ENCODE peak calls at places on chromosomes 4 and X, in five cellular contexts. One of them, this sample, is unnamed.

GRCh38 chr4:83252782-83253405 is 31.7 kb downstream of the COQ2 start:
- DNase-seq in CD4-positive, alpha-beta T cell: peak; percentile 52
- DNase-seq in fibroblast of mammary gland: peak; percentile 66
- DNase-seq in neural crest cell: peak; percentile 48
- DNase-seq in Calu3: peak; percentile 69
- DNase-seq in this sample: peak; percentile 67

GRCh38 chrX:103101280-103102042 is 8.5 kb upstream of the NXF3 start:
- DNase-seq in CD4-positive, alpha-beta T cell: no peak
- DNase-seq in fibroblast of mammary gland: no peak
- DNase-seq in neural crest cell: no peak
- DNase-seq in Calu3: peak; percentile 13
- DNase-seq in this sample: no peak

GRCh38 chrX:112011376-112011775 is 71.2 kb downstream of the TRPC5 start:
- DNase-seq in CD4-positive, alpha-beta T cell: no peak
- DNase-seq in fibroblast of mammary gland: no peak
- DNase-seq in neural crest cell: no peak
- DNase-seq in Calu3: no peak
- DNase-seq in this sample: no peak

GRCh38 chr4:90419124-90419711 is 292.0 kb downstream of the CCSER1 start:
- DNase-seq in CD4-positive, alpha-beta T cell: no peak
- DNase-seq in fibroblast of mammary gland: peak; percentile 37
- DNase-seq in neural crest cell: no peak
- DNase-seq in Calu3: no peak
- DNase-seq in this sample: no peak

GRCh38 chr4:41409095-41409494 is 128.9 kb upstream of the LIMCH1 start:
- DNase-seq in CD4-positive, alpha-beta T cell: no peak
- DNase-seq in fibroblast of mammary gland: no peak
- DNase-seq in neural crest cell: no peak
- DNase-seq in Calu3: no peak
- DNase-seq in this sample: no peak

GRCh38 chr4:119731778-119732177 is 103.2 kb upstream of the PDE5A start:
- DNase-seq in CD4-positive, alpha-beta T cell: no peak
- DNase-seq in fibroblast of mammary gland: no peak
- DNase-seq in neural crest cell: no peak
- DNase-seq in Calu3: no peak
- DNase-seq in this sample: no peak

GRCh38 chrX:100410083-100410590 is at the start of gene PCDH19:
- DNase-seq in CD4-positive, alpha-beta T cell: peak; percentile 17
- DNase-seq in fibroblast of mammary gland: peak; percentile 57
- DNase-seq in neural crest cell: peak; percentile 82
- DNase-seq in Calu3: peak; percentile 36
- DNase-seq in this sample: no peak

GRCh38 chrX:850471-850916 is 219.9 kb downstream of the SHOX start:
- DNase-seq in CD4-positive, alpha-beta T cell: no peak
- DNase-seq in fibroblast of mammary gland: no peak
- DNase-seq in neural crest cell: no peak
- DNase-seq in Calu3: peak; percentile 29
- DNase-seq in this sample: no peak

GRCh38 chrX:135437867-135438733 is 16.4 kb downstream of the SMIM10L2A start:
- DNase-seq in CD4-positive, alpha-beta T cell: no peak
- DNase-seq in fibroblast of mammary gland: no peak
- DNase-seq in neural crest cell: no peak
- DNase-seq in Calu3: peak; percentile 23
- DNase-seq in this sample: no peak

GRCh38 chrX:18883234-18883960 is 100.5 kb downstream of the PHKA2 start:
- DNase-seq in CD4-positive, alpha-beta T cell: no peak
- DNase-seq in fibroblast of mammary gland: no peak
- DNase-seq in neural crest cell: no peak
- DNase-seq in Calu3: no peak
- DNase-seq in this sample: no peak

GRCh38 chr4:7236847-7237246 is 44.5 kb downstream of the SORCS2 start:
- DNase-seq in CD4-positive, alpha-beta T cell: no peak
- DNase-seq in fibroblast of mammary gland: no peak
- DNase-seq in neural crest cell: no peak
- DNase-seq in Calu3: no peak
- DNase-seq in this sample: no peak

GRCh38 chr4:25767877-25768475 is 94.8 kb downstream of the SEL1L3 start:
- DNase-seq in CD4-positive, alpha-beta T cell: no peak
- DNase-seq in fibroblast of mammary gland: peak; percentile 80
- DNase-seq in neural crest cell: peak; percentile 56
- DNase-seq in Calu3: peak; percentile 27
- DNase-seq in this sample: peak; percentile 56

GRCh38 chrX:154714925-154715324 is 36.0 kb downstream of the GAB3 start:
- DNase-seq in CD4-positive, alpha-beta T cell: no peak
- DNase-seq in fibroblast of mammary gland: peak; percentile 62
- DNase-seq in neural crest cell: peak; percentile 39
- DNase-seq in Calu3: peak; percentile 51
- DNase-seq in this sample: no peak

GRCh38 chrX:105874790-105875189 is 52.5 kb downstream of the NRK start:
- DNase-seq in CD4-positive, alpha-beta T cell: no peak
- DNase-seq in fibroblast of mammary gland: no peak
- DNase-seq in neural crest cell: no peak
- DNase-seq in Calu3: no peak
- DNase-seq in this sample: no peak

GRCh38 chrX:130636277-130636676 is 234.5 kb downstream of the RBMX2 start:
- DNase-seq in CD4-positive, alpha-beta T cell: no peak
- DNase-seq in fibroblast of mammary gland: no peak
- DNase-seq in neural crest cell: no peak
- DNase-seq in Calu3: no peak
- DNase-seq in this sample: no peak

GRCh38 chr4:171203425-171203824 is 609.8 kb upstream of the GALNTL6 start:
- DNase-seq in CD4-positive, alpha-beta T cell: no peak
- DNase-seq in fibroblast of mammary gland: peak; percentile 57
- DNase-seq in neural crest cell: no peak
- DNase-seq in Calu3: no peak
- DNase-seq in this sample: no peak

GRCh38 chr4:105196523-105197145 is 50.0 kb downstream of the TET2 start:
- DNase-seq in CD4-positive, alpha-beta T cell: no peak
- DNase-seq in fibroblast of mammary gland: peak; percentile 25
- DNase-seq in neural crest cell: no peak
- DNase-seq in Calu3: no peak
- DNase-seq in this sample: no peak

GRCh38 chr4:99633772-99634171 is 23.9 kb downstream of the C4orf54 start:
- DNase-seq in CD4-positive, alpha-beta T cell: no peak
- DNase-seq in fibroblast of mammary gland: peak; percentile 17
- DNase-seq in neural crest cell: no peak
- DNase-seq in Calu3: no peak
- DNase-seq in this sample: no peak

GRCh38 chr4:184805462-184806245 is 20.1 kb downstream of the ACSL1 start:
- DNase-seq in CD4-positive, alpha-beta T cell: no peak
- DNase-seq in fibroblast of mammary gland: peak; percentile 10
- DNase-seq in neural crest cell: no peak
- DNase-seq in Calu3: peak; percentile 48
- DNase-seq in this sample: no peak

GRCh38 chrX:105211051-105211575 is 9.4 kb downstream of the TEX13A start:
- DNase-seq in CD4-positive, alpha-beta T cell: no peak
- DNase-seq in fibroblast of mammary gland: peak; percentile 2
- DNase-seq in neural crest cell: no peak
- DNase-seq in Calu3: no peak
- DNase-seq in this sample: no peak

GRCh38 chr4:76948441-76949292 is 885 bp upstream of the SEPTIN11 start:
- DNase-seq in CD4-positive, alpha-beta T cell: peak; percentile 61
- DNase-seq in fibroblast of mammary gland: peak; percentile 65
- DNase-seq in neural crest cell: peak; percentile 61
- DNase-seq in Calu3: peak; percentile 69
- DNase-seq in this sample: peak; percentile 53

GRCh38 chr4:40931238-40931637 is 181.5 kb downstream of the NSUN7 start:
- DNase-seq in CD4-positive, alpha-beta T cell: no peak
- DNase-seq in fibroblast of mammary gland: no peak
- DNase-seq in neural crest cell: no peak
- DNase-seq in Calu3: no peak
- DNase-seq in this sample: no peak

GRCh38 chr4:174933083-174933482 is 14.9 kb downstream of the ADAM29 start:
- DNase-seq in CD4-positive, alpha-beta T cell: no peak
- DNase-seq in fibroblast of mammary gland: no peak
- DNase-seq in neural crest cell: no peak
- DNase-seq in Calu3: no peak
- DNase-seq in this sample: no peak

GRCh38 chr4:4456351-4456750 is 69.4 kb downstream of the NSG1 start:
- DNase-seq in CD4-positive, alpha-beta T cell: no peak
- DNase-seq in fibroblast of mammary gland: no peak
- DNase-seq in neural crest cell: no peak
- DNase-seq in Calu3: no peak
- DNase-seq in this sample: no peak

GRCh38 chr4:105147226-105148151 is 813 bp downstream of the TET2 start:
- DNase-seq in CD4-positive, alpha-beta T cell: peak; percentile 3
- DNase-seq in fibroblast of mammary gland: peak; percentile 34
- DNase-seq in neural crest cell: peak; percentile 31
- DNase-seq in Calu3: peak; percentile 1
- DNase-seq in this sample: peak; percentile 49

GRCh38 chr4:120839974-120840751 is 82.4 kb downstream of the PRDM5 start:
- DNase-seq in CD4-positive, alpha-beta T cell: no peak
- DNase-seq in fibroblast of mammary gland: no peak
- DNase-seq in neural crest cell: no peak
- DNase-seq in Calu3: no peak
- DNase-seq in this sample: no peak

GRCh38 chr4:16642897-16643296 is 255.5 kb downstream of the LDB2 start:
- DNase-seq in CD4-positive, alpha-beta T cell: no peak
- DNase-seq in fibroblast of mammary gland: peak; percentile 26
- DNase-seq in neural crest cell: no peak
- DNase-seq in Calu3: no peak
- DNase-seq in this sample: no peak

GRCh38 chrX:40146471-40147398 is 49.0 kb upstream of the BCOR start:
- DNase-seq in CD4-positive, alpha-beta T cell: peak; percentile 30
- DNase-seq in fibroblast of mammary gland: no peak
- DNase-seq in neural crest cell: peak; percentile 31
- DNase-seq in Calu3: peak; percentile 15
- DNase-seq in this sample: no peak

GRCh38 chr4:4930677-4931076 is 71.2 kb downstream of the MSX1 start:
- DNase-seq in CD4-positive, alpha-beta T cell: no peak
- DNase-seq in fibroblast of mammary gland: no peak
- DNase-seq in neural crest cell: no peak
- DNase-seq in Calu3: no peak
- DNase-seq in this sample: no peak

GRCh38 chr4:122632396-122633143 is 11.7 kb upstream of the IL21 start:
- DNase-seq in CD4-positive, alpha-beta T cell: no peak
- DNase-seq in fibroblast of mammary gland: peak; percentile 7
- DNase-seq in neural crest cell: no peak
- DNase-seq in Calu3: no peak
- DNase-seq in this sample: no peak

GRCh38 chr4:150828159-150828558 is 186.9 kb downstream of the LRBA start:
- DNase-seq in CD4-positive, alpha-beta T cell: peak; percentile 25
- DNase-seq in fibroblast of mammary gland: no peak
- DNase-seq in neural crest cell: no peak
- DNase-seq in Calu3: no peak
- DNase-seq in this sample: no peak

GRCh38 chr4:7780751-7781348 is 158.8 kb downstream of the AFAP1 start:
- DNase-seq in CD4-positive, alpha-beta T cell: no peak
- DNase-seq in fibroblast of mammary gland: no peak
- DNase-seq in neural crest cell: no peak
- DNase-seq in Calu3: no peak
- DNase-seq in this sample: no peak

GRCh38 chr4:7381890-7382633 is 52.7 kb downstream of the PSAPL1 start:
- DNase-seq in CD4-positive, alpha-beta T cell: no peak
- DNase-seq in fibroblast of mammary gland: no peak
- DNase-seq in neural crest cell: no peak
- DNase-seq in Calu3: no peak
- DNase-seq in this sample: peak; percentile 32

GRCh38 chr4:76420901-76421581 is at the start of gene CCDC158:
- DNase-seq in CD4-positive, alpha-beta T cell: no peak
- DNase-seq in fibroblast of mammary gland: no peak
- DNase-seq in neural crest cell: no peak
- DNase-seq in Calu3: peak; percentile 14
- DNase-seq in this sample: no peak

GRCh38 chrX:150429577-150429976 is 66.5 kb downstream of the MAMLD1 start:
- DNase-seq in CD4-positive, alpha-beta T cell: no peak
- DNase-seq in fibroblast of mammary gland: peak; percentile 84
- DNase-seq in neural crest cell: no peak
- DNase-seq in Calu3: no peak
- DNase-seq in this sample: no peak

GRCh38 chrX:39484669-39485068 is 613.1 kb downstream of the BCOR start:
- DNase-seq in CD4-positive, alpha-beta T cell: no peak
- DNase-seq in fibroblast of mammary gland: no peak
- DNase-seq in neural crest cell: no peak
- DNase-seq in Calu3: no peak
- DNase-seq in this sample: no peak

GRCh38 chrX:107576392-107576791 is 51.9 kb upstream of the PRPS1 start:
- DNase-seq in CD4-positive, alpha-beta T cell: no peak
- DNase-seq in fibroblast of mammary gland: no peak
- DNase-seq in neural crest cell: no peak
- DNase-seq in Calu3: no peak
- DNase-seq in this sample: no peak
- TF ChIP-seq CTCF in CD4-positive, alpha-beta T cell: no peak
- TF ChIP-seq CTCF in fibroblast of mammary gland: no peak
- TF ChIP-seq CTCF in neural crest cell: no peak
- TF ChIP-seq CTCF in Calu3: no peak
- TF ChIP-seq CTCF in this sample: no peak

DNA sequence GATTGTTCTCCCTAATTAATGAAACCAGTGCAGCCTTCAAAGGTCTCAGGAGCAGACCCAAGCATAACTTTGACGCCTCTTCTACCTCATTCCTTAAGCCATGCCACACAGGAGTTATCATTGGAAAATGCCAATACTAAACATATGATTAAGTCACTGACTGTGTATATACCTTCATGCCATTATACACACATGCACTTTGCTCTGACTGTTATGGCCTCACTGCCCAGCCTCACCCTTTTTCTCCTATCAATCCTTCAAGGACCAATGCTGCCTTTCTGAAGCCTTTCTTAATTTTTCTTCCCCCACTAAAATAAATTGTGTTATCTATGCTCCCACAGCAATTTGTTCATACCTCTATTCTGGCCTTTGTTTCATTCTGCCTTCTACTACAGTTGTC is 725.6 kb downstream of the RPA4 start:
- DNase-seq in CD4-positive, alpha-beta T cell: no peak
- DNase-seq in fibroblast of mammary gland: no peak
- DNase-seq in neural crest cell: no peak
- DNase-seq in Calu3: no peak
- DNase-seq in this sample: no peak
- TF ChIP-seq CTCF in CD4-positive, alpha-beta T cell: no peak
- TF ChIP-seq CTCF in fibroblast of mammary gland: no peak
- TF ChIP-seq CTCF in neural crest cell: no peak
- TF ChIP-seq CTCF in Calu3: no peak
- TF ChIP-seq CTCF in this sample: no peak

GRCh38 chr4:21512351-21512750 is 436.2 kb downstream of the KCNIP4 start:
- DNase-seq in CD4-positive, alpha-beta T cell: no peak
- DNase-seq in fibroblast of mammary gland: peak; percentile 54
- DNase-seq in neural crest cell: peak; percentile 3
- DNase-seq in Calu3: no peak
- DNase-seq in this sample: no peak
- TF ChIP-seq CTCF in CD4-positive, alpha-beta T cell: no peak
- TF ChIP-seq CTCF in fibroblast of mammary gland: peak; percentile 40
- TF ChIP-seq CTCF in neural crest cell: peak; percentile 73
- TF ChIP-seq CTCF in Calu3: no peak
- TF ChIP-seq CTCF in this sample: no peak

GRCh38 chrX:17005712-17006372 is 59.4 kb downstream of the REPS2 start:
- DNase-seq in CD4-positive, alpha-beta T cell: no peak
- DNase-seq in fibroblast of mammary gland: peak; percentile 42
- DNase-seq in neural crest cell: no peak
- DNase-seq in Calu3: no peak
- DNase-seq in this sample: no peak
- TF ChIP-seq CTCF in CD4-positive, alpha-beta T cell: no peak
- TF ChIP-seq CTCF in fibroblast of mammary gland: no peak
- TF ChIP-seq CTCF in neural crest cell: no peak
- TF ChIP-seq CTCF in Calu3: no peak
- TF ChIP-seq CTCF in this sample: no peak